ENCODE peak calls at places on chromosome 10, in five cellular contexts. S, H, F, M and C are unnamed samples.

GRCh38 chr10:113753020-113753692 is 1.7 kb downstream of the PLEKHS1 start:
- DNase-seq in F (no peak), H (no peak), M (no peak), S (no peak), C (no peak)

GRCh38 chr10:120982507-120982906 is 131.3 kb downstream of the WDR11 start:
- DNase-seq in H (no peak), S (no peak), M (no peak), F (no peak), C (no peak)

GRCh38 chr10:3935141-3935540 is 150.1 kb upstream of the KLF6 start:
- DNase-seq in S (peak; percentile 77), H (no peak), M (peak; percentile 70), F (no peak), C (peak; percentile 92)

GRCh38 chr10:23194471-23194965 is 2.4 kb downstream of the PTF1A start:
- DNase-seq in H (peak; percentile 56), M (no peak), S (no peak), F (no peak), C (peak; percentile 12)

GRCh38 chr10:46547881-46548780 is 8.3 kb downstream of the GPRIN2 start:
- DNase-seq in F (no peak), S (no peak), M (no peak), H (no peak), C (no peak)

GRCh38 chr10:100965820-100966219 is 3.5 kb upstream of the SEMA4G start:
- DNase-seq in S (no peak), M (no peak), F (no peak), H (no peak), C (no peak)

GRCh38 chr10:86364551-86365345 is 1.8 kb downstream of the GRID1 start:
- DNase-seq in M (no peak), S (no peak), F (no peak), H (no peak), C (no peak)

GRCh38 chr10:73956476-73957338 is 41.2 kb upstream of the VCL start:
- DNase-seq in F (peak; percentile 20), H (no peak), S (peak; percentile 55), M (peak; percentile 69), C (peak; percentile 69)

GRCh38 chr10:96614515-96614914 is 27.7 kb upstream of the TM9SF3 start:
- DNase-seq in S (peak; percentile 83), H (no peak), F (no peak), M (no peak), C (no peak)

GRCh38 chr10:13990918-13991317 is 339.8 kb downstream of the FRMD4A start:
- DNase-seq in M (no peak), H (no peak), F (no peak), S (no peak), C (no peak)

GRCh38 chr10:104300736-104301292 is 31.8 kb downstream of the GSTO2 start:
- DNase-seq in H (no peak), S (peak; percentile 95), F (no peak), M (no peak), C (no peak)

GRCh38 chr10:24727811-24728210 is 4.1 kb upstream of the ARHGAP21 start:
- DNase-seq in M (no peak), S (no peak), H (peak; percentile 77), F (no peak), C (no peak)
- TF ChIP-seq CTCF in M (no peak), S (no peak), H (no peak), F (no peak), C (no peak)

GRCh38 chr10:88243847-88244730 is 339.0 kb downstream of the RNLS start:
- DNase-seq in H (no peak), M (no peak), S (no peak), F (no peak), C (no peak)
- TF ChIP-seq CTCF in H (no peak), M (no peak), S (no peak), F (no peak), C (no peak)

GRCh38 chr10:102117391-102118159 is 2.6 kb downstream of the LDB1 start:
- DNase-seq in M (peak; percentile 57), S (peak; percentile 56), F (peak; percentile 36), H (peak; percentile 93), C (peak; percentile 45)
- TF ChIP-seq CTCF in M (no peak), S (no peak), F (no peak), H (no peak), C (peak; percentile 25)

GRCh38 chr10:50415292-50415691 is 164.0 kb upstream of the ASAH2 start:
- DNase-seq in F (no peak), H (no peak), S (no peak), M (no peak), C (no peak)

GRCh38 chr10:50416885-50417284 is 165.6 kb upstream of the ASAH2 start:
- DNase-seq in H (no peak), S (no peak), M (no peak), F (no peak), C (no peak)

GRCh38 chr10:50417906-50418697 is 166.8 kb upstream of the ASAH2 start:
- DNase-seq in M (peak; percentile 52), H (no peak), F (no peak), S (peak; percentile 91), C (peak; percentile 82)

GRCh38 chr10:50417486-50417905 is 166.2 kb upstream of the ASAH2 start:
- DNase-seq in S (no peak), F (no peak), M (peak; percentile 11), H (no peak), C (no peak)

DNA sequence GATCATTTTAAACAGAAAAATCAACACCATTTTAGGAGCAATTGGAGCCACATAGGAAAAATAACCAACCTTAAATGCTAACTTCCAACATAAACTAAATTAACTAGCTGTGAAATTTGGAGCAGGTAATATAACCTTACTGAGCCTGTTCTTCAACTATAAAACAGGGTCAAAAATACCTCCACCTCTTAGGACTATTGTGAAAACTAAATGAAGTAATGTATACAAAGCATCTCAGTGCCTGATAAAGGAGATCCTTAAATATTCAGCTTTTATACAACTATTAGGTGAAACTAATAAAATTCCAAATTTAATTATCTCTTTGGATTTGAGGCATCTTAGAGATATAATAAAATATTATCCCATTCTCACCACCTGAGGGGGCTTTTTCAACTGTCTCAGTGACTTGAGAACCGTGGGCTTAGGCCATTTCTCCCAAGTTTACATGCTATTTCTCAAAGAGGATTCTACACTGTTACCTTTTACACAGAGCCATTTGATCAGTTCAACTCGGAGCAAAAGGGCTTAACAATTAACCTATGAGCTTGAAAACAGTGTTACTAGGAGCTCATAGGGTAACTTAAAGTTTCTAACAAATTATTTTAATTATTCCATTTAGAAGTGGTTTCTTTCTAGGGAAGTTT is 165.0 kb upstream of the ASAH2 start:
- DNase-seq in S (no peak), M (no peak), F (no peak), H (no peak), C (no peak)
- TF ChIP-seq CTCF in S (no peak), M (no peak), F (no peak), H (no peak), C (no peak)

DNA sequence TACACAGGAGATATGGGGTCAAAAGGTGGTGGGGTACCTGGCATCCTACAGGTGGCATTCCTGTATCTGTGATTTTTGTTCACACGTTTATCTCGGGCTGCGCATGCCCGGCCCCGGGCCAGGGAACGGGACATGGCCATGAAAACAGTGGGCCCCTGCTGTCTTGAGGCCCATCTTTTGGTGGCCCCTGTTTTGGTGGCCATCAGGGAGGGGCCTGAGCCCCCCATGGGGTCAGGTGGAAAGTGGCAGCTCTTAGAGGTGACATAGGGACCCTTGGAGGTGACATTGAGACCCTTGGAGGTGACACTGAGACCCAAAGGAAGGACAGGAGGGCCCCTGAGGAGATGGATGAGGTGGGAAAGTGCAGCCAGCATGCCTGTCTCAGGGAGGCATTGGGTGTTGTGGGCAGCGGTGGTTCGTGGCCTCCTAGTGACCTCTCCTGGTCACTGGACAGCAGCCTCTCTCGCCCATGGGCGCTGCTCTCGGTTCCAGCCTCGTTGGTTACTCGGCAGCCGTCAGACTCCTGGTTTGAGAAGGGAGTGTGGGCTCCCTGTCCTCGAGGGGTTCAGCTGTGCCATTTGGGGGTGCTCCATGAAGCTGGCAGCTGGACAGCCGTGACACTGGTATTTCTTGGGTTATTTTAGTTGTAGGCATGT is 39.9 kb downstream of the INPP5A start:
- DNase-seq in F (no peak), S (no peak), M (no peak), H (no peak), C (no peak)
- TF ChIP-seq CTCF in F (no peak), S (no peak), M (no peak), H (no peak), C (no peak)

GRCh38 chr10:37146443-37146842 is 21.0 kb downstream of the ANKRD30A start:
- DNase-seq in H (no peak), S (no peak), F (no peak), M (no peak), C (no peak)
- TF ChIP-seq CTCF in H (no peak), S (no peak), F (no peak), M (no peak), C (no peak)

DNA sequence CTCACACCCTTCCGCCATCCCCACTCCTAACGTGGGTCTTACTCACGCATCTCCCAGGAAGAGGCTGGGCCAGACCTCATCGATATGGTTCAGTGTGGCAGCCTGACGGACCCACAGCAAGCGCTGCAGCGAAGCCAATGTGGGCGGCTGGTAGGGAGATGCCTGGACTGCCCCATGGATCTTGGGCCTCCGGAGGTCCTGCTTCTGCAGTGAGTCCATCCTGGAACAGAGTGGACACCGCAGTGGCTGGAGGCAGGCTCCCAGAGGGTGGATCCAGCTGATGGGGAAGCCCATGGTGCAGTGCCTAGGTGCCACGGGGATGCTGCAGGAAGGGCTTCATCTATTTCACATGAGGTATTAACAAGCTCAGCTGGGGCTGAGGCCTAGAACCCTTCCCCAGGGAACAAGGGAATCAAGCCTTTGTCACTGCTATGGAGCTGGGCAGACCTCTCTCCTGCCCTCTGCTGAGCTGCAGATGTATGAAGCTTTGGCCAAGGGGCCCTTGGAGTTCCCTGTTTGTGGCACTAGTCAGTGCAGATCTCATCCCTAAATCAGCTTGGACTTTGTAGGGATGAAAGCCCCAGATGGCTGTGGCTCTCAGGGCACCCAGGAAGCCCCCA is 13.7 kb upstream of the SAMD8 start:
- DNase-seq in H (no peak), S (no peak), M (no peak), F (no peak), C (no peak)
- TF ChIP-seq CTCF in H (no peak), S (no peak), M (no peak), F (no peak), C (peak; percentile 35)

GRCh38 chr10:81082621-81083376 is 545.1 kb downstream of the SH2D4B start:
- DNase-seq in H (no peak), S (no peak), M (no peak), F (no peak), C (no peak)

GRCh38 chr10:81081887-81082620 is 544.4 kb downstream of the SH2D4B start:
- DNase-seq in M (no peak), F (no peak), H (no peak), S (peak; percentile 0), C (peak; percentile 16)
- TF ChIP-seq CTCF in M (no peak), F (no peak), H (no peak), S (no peak), C (peak; percentile 32)